ENCODE peak calls at places on chromosomes 7 and 10, in four cellular contexts. X is HepG2, W is GM12878, O is K562. A is an unnamed sample.

GRCh38 chr7:139231513-139232376 is 708 bp downstream of the UBN2 start:
- DNase-seq in O (peak), W (no peak), X (peak), A (peak)

GRCh38 chr10:3828404-3829192 is 43.6 kb upstream of the KLF6 start:
- DNase-seq in W (no peak), X (no peak), O (peak), A (no peak)

GRCh38 chr10:24465124-24465874 is 256.4 kb downstream of the KIAA1217 start:
- DNase-seq in X (no peak), O (no peak), W (no peak), A (no peak)

GRCh38 chr10:113202011-113202410 is 252.0 kb downstream of the TCF7L2 start:
- DNase-seq in W (no peak), O (no peak), X (no peak), A (peak)

GRCh38 chr7:5143935-5144903 is 45.8 kb upstream of the WIPI2 start:
- DNase-seq in O (peak), W (peak), X (no peak), A (peak)

GRCh38 chr7:142875456-142875855 is 10.1 kb downstream of the TRPV6 start:
- DNase-seq in O (no peak), X (no peak), W (no peak), A (no peak)

GRCh38 chr10:36173364-36173763 is 531.3 kb upstream of the FZD8 start:
- DNase-seq in X (no peak), O (no peak), W (no peak), A (no peak)

GRCh38 chr10:73941300-73941699 is 30.4 kb downstream of the PLAU start:
- DNase-seq in W (no peak), O (no peak), X (no peak), A (no peak)

GRCh38 chr10:77974396-77975074 is 48.0 kb upstream of the DLG5 start:
- DNase-seq in O (peak), W (no peak), X (peak), A (peak)
- TF ChIP-seq CREM in O (no peak), W (no peak), X (no peak), A (no peak)

GRCh38 chr10:99412100-99412499 is 18.3 kb downstream of the GOT1 start:
- DNase-seq in X (peak), W (no peak), O (no peak), A (no peak)
- TF ChIP-seq ATF2 in X (no peak), W (no peak), O (no peak), A (no peak)

GRCh38 chr7:116953372-116953726 is at the start of gene ST7:
- DNase-seq in W (no peak), O (no peak), X (peak), A (peak)

GRCh38 chr7:116952640-116953371 is 495 bp upstream of the ST7 start:
- DNase-seq in O (peak), X (peak), W (no peak), A (peak)

GRCh38 chr7:116955340-116955739 is 2.0 kb downstream of the ST7 start:
- DNase-seq in X (no peak), O (no peak), W (no peak), A (no peak)

GRCh38 chr7:116954443-116954838 is 1.1 kb downstream of the ST7 start:
- DNase-seq in X (no peak), W (no peak), O (no peak), A (no peak)

GRCh38 chr7:116953727-116954442 is 584 bp downstream of the ST7 start:
- DNase-seq in W (no peak), X (peak), O (peak), A (peak)
- TF ChIP-seq CREM in W (peak), X (peak), O (peak), A (no peak)

GRCh38 chr7:115410972-115411686 is 489.2 kb downstream of the MDFIC start:
- DNase-seq in O (no peak), W (no peak), X (no peak), A (no peak)
- TF ChIP-seq ATF2 in O (no peak), W (no peak), X (no peak), A (no peak)

GRCh38 chr10:1211844-1212570 is 155.8 kb downstream of the WDR37 start:
- DNase-seq in X (no peak), O (no peak), W (no peak), A (no peak)

GRCh38 chr10:1212571-1213141 is 156.5 kb downstream of the WDR37 start:
- DNase-seq in X (no peak), O (no peak), W (no peak), A (no peak)

GRCh38 chr10:1213252-1213651 is 157.1 kb downstream of the WDR37 start:
- DNase-seq in X (no peak), O (no peak), W (no peak), A (no peak)

GRCh38 chr10:1214882-1215540 is 158.8 kb downstream of the WDR37 start:
- DNase-seq in X (no peak), O (no peak), W (no peak), A (no peak)

GRCh38 chr10:1213707-1214675 is 157.8 kb downstream of the WDR37 start:
- DNase-seq in W (no peak), O (no peak), X (no peak), A (no peak)
- TF ChIP-seq CREM in W (no peak), O (no peak), X (no peak), A (no peak)

A was measured in WTC11.